ENCODE peak calls at places on chromosomes 16 and 17, in eight cellular contexts. L, U, I, Q, W, S, R and O are unnamed samples.

GRCh38 chr16:86307518-86307903 is 202.8 kb upstream of the FOXF1 start:
- DNase-seq in L (no peak), U (no peak), I (no peak), Q (no peak), W (no peak), S (peak), R (no peak), O (no peak)

GRCh38 chr16:11029948-11030347 is 85.6 kb downstream of the CLEC16A start:
- DNase-seq in L (no peak), U (no peak), I (no peak), Q (no peak), W (no peak), S (no peak), R (no peak), O (no peak)

GRCh38 chr17:60229189-60229802 is 79.5 kb downstream of the CA4 start:
- DNase-seq in L (peak), U (no peak), I (no peak), Q (no peak), W (no peak), S (no peak), R (no peak), O (no peak)

GRCh38 chr16:74652249-74652648 is 14.4 kb downstream of the RFWD3 start:
- DNase-seq in L (no peak), U (no peak), I (no peak), Q (no peak), W (no peak), S (no peak), R (no peak), O (no peak)

GRCh38 chr17:27503636-27504035 is 47.4 kb downstream of the KSR1 start:
- DNase-seq in L (no peak), U (no peak), I (no peak), Q (no peak), W (no peak), S (no peak), R (no peak), O (no peak)

GRCh38 chr16:27867122-27868110 is 196.1 kb downstream of the GSG1L start:
- DNase-seq in L (peak), U (no peak), I (peak), Q (peak), W (peak), S (no peak), R (peak), O (peak)

GRCh38 chr17:65277576-65277975 is 140.4 kb downstream of the RGS9 start:
- DNase-seq in L (no peak), U (no peak), I (no peak), Q (no peak), W (no peak), S (no peak), R (no peak), O (no peak)

GRCh38 chr16:70553645-70554044 is 30.0 kb downstream of the SF3B3 start:
- DNase-seq in L (no peak), U (no peak), I (no peak), Q (no peak), W (no peak), S (peak), R (no peak), O (no peak)

GRCh38 chr17:30278032-30278431 is 13.7 kb downstream of the BLMH start:
- DNase-seq in L (peak), U (peak), I (no peak), Q (peak), W (no peak), S (no peak), R (peak), O (peak)